ENCODE peak calls at places on chromosomes 4 and X, in five cellular contexts. Q, H, N, W and B are unnamed samples.

GRCh38 chrX:119004920-119005524 is 30.6 kb downstream of the LONRF3 start:
- DNase-seq in N (no peak), W (peak), Q (peak), H (peak), B (peak)

GRCh38 chr4:53777244-53777984 is 186.1 kb upstream of the LNX1 start:
- DNase-seq in H (no peak), N (no peak), W (no peak), Q (peak), B (peak)

GRCh38 chr4:36086387-36086786 is 157.9 kb downstream of the ARAP2 start:
- DNase-seq in H (no peak), N (no peak), Q (no peak), W (no peak), B (no peak)

GRCh38 chr4:143473334-143474126 is 40.0 kb upstream of the SMARCA5 start:
- DNase-seq in H (no peak), W (no peak), N (no peak), Q (no peak), B (no peak)

GRCh38 chrX:34371740-34372139 is 239.6 kb upstream of the FAM47A start:
- DNase-seq in N (no peak), W (no peak), H (no peak), Q (no peak), B (no peak)

GRCh38 chr4:46387956-46388355 is 2.0 kb downstream of the GABRA2 start:
- DNase-seq in W (no peak), Q (no peak), N (no peak), H (no peak), B (no peak)

GRCh38 chrX:155577682-155578081 is 35.1 kb downstream of the TMLHE start:
- DNase-seq in H (no peak), W (no peak), Q (no peak), N (peak), B (no peak)

GRCh38 chr4:103091601-103092223 is 7.9 kb downstream of the BDH2 start:
- DNase-seq in Q (no peak), W (peak), H (peak), N (peak), B (peak)

GRCh38 chr4:13908455-13908854 is 280.9 kb upstream of the BOD1L1 start:
- DNase-seq in H (no peak), N (no peak), W (no peak), Q (no peak), B (no peak)

GRCh38 chr4:137541181-137541580 is 8.9 kb upstream of the PCDH18 start:
- DNase-seq in N (no peak), H (no peak), Q (no peak), W (no peak), B (no peak)

DNA sequence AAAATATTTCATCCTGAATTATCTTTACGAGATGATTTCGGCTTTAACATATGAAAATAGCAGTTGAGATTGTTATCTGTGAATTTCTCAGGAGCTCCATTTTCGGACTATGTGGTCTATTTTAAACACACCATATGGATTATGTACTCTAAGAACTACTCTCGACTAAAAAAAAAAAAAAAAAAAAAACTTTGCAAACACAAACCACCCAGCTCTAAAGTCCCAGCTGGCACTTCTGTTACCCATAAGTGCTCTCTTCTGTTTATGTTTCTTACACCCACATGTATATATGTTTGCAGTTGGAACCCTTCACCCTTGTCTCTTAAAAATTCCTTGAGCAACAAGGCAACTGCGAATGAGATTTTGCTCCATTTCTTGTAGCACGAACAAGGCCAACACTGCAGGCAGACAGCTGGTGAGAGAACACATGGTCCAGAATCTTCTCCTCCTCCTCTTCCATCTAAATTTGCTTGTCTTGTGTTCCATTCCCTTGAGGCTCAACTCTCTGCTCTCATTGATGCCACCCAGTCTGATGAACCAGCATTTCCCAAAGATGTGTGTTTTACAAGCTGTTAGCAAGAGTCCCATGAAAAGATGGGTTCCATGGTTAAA is 172.7 kb upstream of the HCCS start:
- DNase-seq in Q (no peak), H (no peak), N (no peak), W (no peak), B (peak)
- TF ChIP-seq RCOR1 in Q (no peak), H (no peak), N (no peak), W (no peak), B (no peak)

GRCh38 chr4:40840985-40841571 is 91.3 kb downstream of the NSUN7 start:
- DNase-seq in Q (peak), H (peak), N (peak), W (peak), B (peak)

GRCh38 chr4:40838742-40839141 is 89.0 kb downstream of the NSUN7 start:
- DNase-seq in Q (no peak), H (no peak), W (no peak), N (no peak), B (peak)

GRCh38 chr4:40842318-40842717 is 92.6 kb downstream of the NSUN7 start:
- DNase-seq in N (no peak), W (no peak), Q (no peak), H (no peak), B (no peak)

GRCh38 chr4:40842725-40843401 is 93.1 kb downstream of the NSUN7 start:
- DNase-seq in W (no peak), H (no peak), Q (no peak), N (no peak), B (peak)

DNA sequence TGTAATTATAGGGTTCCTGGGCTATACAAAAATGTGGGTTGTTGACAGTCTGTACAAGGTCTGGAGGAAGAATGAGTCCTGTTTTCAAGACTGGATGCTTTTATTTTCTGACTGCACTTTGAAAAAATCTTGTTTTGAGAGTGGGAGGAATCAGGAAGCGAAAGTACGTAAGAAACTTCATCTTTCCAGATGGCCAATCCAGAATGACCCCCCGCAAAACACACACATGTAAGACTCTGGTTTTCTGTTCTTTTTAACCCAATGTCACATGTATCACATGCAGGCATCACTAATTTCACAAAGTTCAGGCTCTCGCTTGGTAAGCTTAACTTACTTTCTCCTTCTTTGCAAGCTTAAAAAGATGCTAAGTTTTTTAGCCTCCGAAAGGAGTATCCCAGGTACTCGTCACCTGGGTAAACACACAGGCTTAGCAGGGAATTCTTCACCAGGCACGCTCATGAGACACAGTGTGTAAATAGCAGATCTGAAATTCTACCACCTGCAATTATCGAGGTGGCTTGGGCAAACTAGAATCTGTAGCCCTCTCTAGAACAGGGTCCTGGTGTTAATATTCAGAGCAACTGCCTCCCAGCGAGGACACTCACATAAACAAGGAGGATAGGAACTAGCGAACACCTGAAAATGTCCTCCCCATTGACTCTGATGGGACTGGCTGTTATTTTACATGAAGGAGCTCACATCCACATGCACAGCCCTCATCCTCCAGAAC is 90.7 kb downstream of the NSUN7 start:
- DNase-seq in H (no peak), W (no peak), Q (no peak), N (peak), B (no peak)
- TF ChIP-seq RCOR1 in H (no peak), W (no peak), Q (no peak), N (no peak), B (no peak)

GRCh38 chr4:16224264-16224663 is 2.0 kb downstream of the TAPT1 start:
- DNase-seq in H (peak), W (peak), Q (no peak), N (no peak), B (no peak)
- TF ChIP-seq RCOR1 in H (no peak), W (no peak), Q (no peak), N (no peak), B (no peak)

GRCh38 chr4:152258804-152259708 is 276.8 kb downstream of the FBXW7 start:
- DNase-seq in W (no peak), Q (no peak), H (no peak), N (no peak), B (peak)
- TF ChIP-seq RCOR1 in W (no peak), Q (no peak), H (no peak), N (no peak), B (no peak)

GRCh38 chrX:40579139-40579538 is 1.6 kb upstream of the ATP6AP2 start:
- DNase-seq in N (no peak), W (no peak), H (no peak), Q (no peak), B (no peak)

GRCh38 chrX:40580537-40581332 is at the start of gene ATP6AP2:
- DNase-seq in H (peak), W (peak), N (peak), Q (peak), B (peak)

GRCh38 chrX:40581333-40581910 is 652 bp downstream of the ATP6AP2 start:
- DNase-seq in H (no peak), N (no peak), Q (peak), W (no peak), B (peak)

GRCh38 chrX:40578039-40578438 is 2.7 kb upstream of the ATP6AP2 start:
- DNase-seq in H (no peak), N (no peak), W (no peak), Q (no peak), B (no peak)

DNA sequence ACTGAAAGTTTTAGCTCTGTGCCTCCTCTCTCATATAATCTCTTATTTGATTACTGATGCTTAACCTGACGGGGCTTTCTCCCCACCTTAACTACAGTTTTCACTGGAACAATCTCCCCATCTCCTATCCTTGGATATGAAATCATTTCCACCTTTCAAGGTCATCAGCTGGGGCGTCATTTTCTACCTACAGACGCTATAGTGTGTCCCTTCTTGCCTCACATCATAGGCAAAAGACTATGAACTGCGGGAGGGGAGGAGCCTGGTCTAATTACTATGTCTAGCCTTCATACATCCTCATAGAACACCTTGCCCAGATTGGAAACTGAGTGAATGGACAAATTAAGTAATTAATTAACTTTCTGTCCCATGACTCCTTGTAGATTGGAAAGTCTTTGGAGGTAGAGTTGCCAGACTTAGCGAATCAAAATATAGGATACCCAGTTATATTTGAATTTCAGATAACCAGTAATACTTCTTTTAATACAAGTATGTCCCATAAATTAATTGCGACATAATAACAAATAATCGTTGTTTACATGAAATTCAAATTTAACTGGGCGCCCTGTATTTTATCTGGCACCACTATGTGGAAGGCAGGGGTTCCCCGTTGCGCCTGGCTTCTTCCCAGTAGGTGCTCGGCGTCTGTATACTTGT is 762 bp upstream of the ATP6AP2 start:
- DNase-seq in Q (peak), N (no peak), H (no peak), W (peak), B (no peak)
- TF ChIP-seq RCOR1 in Q (no peak), N (no peak), H (no peak), W (no peak), B (no peak)

GRCh38 chr4:99585521-99585920 is 10.9 kb downstream of the MTTP start:
- DNase-seq in W (no peak), H (no peak), N (no peak), Q (no peak), B (no peak)

GRCh38 chr4:99587803-99588202 is 13.2 kb downstream of the MTTP start:
- DNase-seq in W (no peak), H (no peak), Q (no peak), N (no peak), B (no peak)

GRCh38 chr4:99586322-99586721 is 11.7 kb downstream of the MTTP start:
- DNase-seq in N (no peak), W (no peak), Q (no peak), H (no peak), B (no peak)

GRCh38 chr4:99587302-99587701 is 12.7 kb downstream of the MTTP start:
- DNase-seq in H (no peak), N (no peak), W (no peak), Q (no peak), B (no peak)

GRCh38 chr4:99586747-99587146 is 12.1 kb downstream of the MTTP start:
- DNase-seq in W (no peak), Q (no peak), N (no peak), H (no peak), B (no peak)
- TF ChIP-seq RCOR1 in W (no peak), Q (no peak), N (no peak), H (no peak), B (no peak)

GRCh38 chrX:69503228-69503834 is 795 bp upstream of the NALF2 start:
- DNase-seq in H (no peak), Q (peak), W (peak), N (no peak), B (no peak)

GRCh38 chrX:69505772-69506616 is 1.9 kb downstream of the NALF2 start:
- DNase-seq in H (no peak), N (no peak), Q (no peak), W (no peak), B (no peak)

GRCh38 chrX:69501433-69501832 is 2.7 kb upstream of the NALF2 start:
- DNase-seq in H (no peak), N (no peak), W (no peak), Q (no peak), B (no peak)

GRCh38 chrX:69504626-69505612 is 793 bp downstream of the NALF2 start:
- DNase-seq in N (no peak), H (no peak), Q (no peak), W (peak), B (no peak)

DNA sequence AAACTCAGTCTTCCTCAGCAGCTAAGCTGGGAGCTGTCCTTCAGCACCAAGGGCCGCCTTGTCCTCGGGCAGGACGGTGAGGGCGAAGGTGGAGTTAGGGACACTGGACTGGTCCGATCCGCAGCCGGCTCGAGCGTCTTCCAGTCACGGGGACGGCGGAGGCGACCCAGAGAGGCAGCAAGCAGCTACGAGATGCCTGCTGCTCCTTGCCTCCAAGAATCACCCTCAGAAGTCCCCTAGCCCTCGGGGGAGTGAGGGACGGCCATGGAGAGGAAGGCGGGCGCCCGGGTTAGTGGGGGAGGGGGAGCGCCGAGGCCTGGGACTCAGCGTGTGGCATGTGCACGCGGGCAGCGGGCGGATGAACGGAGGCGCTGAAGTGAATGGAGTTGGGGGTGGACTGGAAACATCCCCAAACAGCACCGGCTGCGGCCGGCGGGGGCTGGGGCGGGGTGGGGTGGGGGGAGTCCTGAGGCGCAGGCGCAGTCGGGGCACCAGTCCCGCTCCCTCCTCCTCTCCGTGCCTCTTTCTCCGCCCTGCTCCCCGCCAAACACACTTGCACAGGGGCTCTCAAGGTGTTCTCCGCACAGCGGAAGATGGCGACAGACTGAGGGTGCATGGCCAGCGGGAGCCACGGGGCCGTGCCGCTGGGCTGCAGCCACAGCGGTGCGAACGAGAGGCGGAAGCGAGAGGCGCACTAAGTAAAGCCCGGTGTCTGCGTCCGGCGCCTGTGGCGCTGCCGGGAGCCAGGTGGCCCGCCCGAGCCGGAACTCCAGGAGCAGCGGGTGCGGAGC is at the start of gene NALF2:
- DNase-seq in Q (peak), H (peak), N (no peak), W (peak), B (peak)
- TF ChIP-seq RCOR1 in Q (no peak), H (no peak), N (no peak), W (no peak), B (no peak)